ENCODE peak calls at places on chromosomes 2 and 18, in four cellular contexts. K is GM20000, T is mammary epithelial cell, A is GM13976. W is an unnamed sample.

GRCh38 chr2:189047469-189047868 is 73.3 kb downstream of the COL3A1 start:
- DNase-seq in K (no peak), A (no peak), T (no peak), W (no peak)

GRCh38 chr2:144137705-144138428 is 382.1 kb downstream of the ZEB2 start:
- DNase-seq in A (no peak), K (no peak), T (no peak), W (peak; percentile 14)

GRCh38 chr2:164816046-164816445 is 25.6 kb downstream of the COBLL1 start:
- DNase-seq in K (no peak), A (no peak), T (no peak), W (no peak)

GRCh38 chr2:57804971-57805370 is 241.6 kb upstream of the VRK2 start:
- DNase-seq in K (no peak), T (no peak), A (no peak), W (no peak)

GRCh38 chr2:134289225-134289624 is 35.4 kb downstream of the MGAT5 start:
- DNase-seq in A (no peak), K (no peak), T (no peak), W (no peak)

GRCh38 chr2:145200307-145200706 is 680.4 kb upstream of the ZEB2 start:
- DNase-seq in A (no peak), K (no peak), T (no peak), W (peak; percentile 88)

GRCh38 chr2:216603884-216604245 is 29.4 kb upstream of the IGFBP2 start:
- DNase-seq in K (no peak), A (no peak), T (peak; percentile 50), W (no peak)

GRCh38 chr2:31940920-31941319 is 69.9 kb downstream of the MEMO1 start:
- DNase-seq in A (no peak), T (peak; percentile 61), K (no peak), W (no peak)

GRCh38 chr2:3309496-3310355 is 67.9 kb downstream of the EIPR1 start:
- DNase-seq in K (no peak), A (no peak), T (no peak), W (no peak)

GRCh38 chr18:22368066-22368465 is 49.6 kb downstream of the CTAGE1 start:
- DNase-seq in K (no peak), A (no peak), T (no peak), W (no peak)

GRCh38 chr2:143231257-143231650 is 102.0 kb downstream of the ARHGAP15 start:
- DNase-seq in T (no peak), K (no peak), A (no peak), W (no peak)

GRCh38 chr2:241030883-241031282 is 32.5 kb downstream of the SNED1 start:
- DNase-seq in T (no peak), A (no peak), K (no peak), W (no peak)

GRCh38 chr2:193141998-193142397 is 947.3 kb upstream of the TMEFF2 start:
- DNase-seq in K (no peak), T (no peak), A (no peak), W (no peak)

GRCh38 chr2:113212245-113213060 is 38.7 kb downstream of the PSD4 start:
- DNase-seq in A (no peak), T (no peak), K (no peak), W (no peak)

GRCh38 chr2:232624554-232624842 is 8.9 kb upstream of the EFHD1 start:
- DNase-seq in A (no peak), K (no peak), T (peak; percentile 57), W (no peak)

GRCh38 chr2:54867457-54867856 is 144.0 kb downstream of the EML6 start:
- DNase-seq in K (no peak), A (no peak), T (no peak), W (no peak)